ENCODE peak calls at places on chromosomes 12 and 14, in nine cellular contexts. D is right lobe of liver, L is NB4, B is GM12892, K is transverse colon, N is suprapubic skin, I is prostate gland, Z is A549, C is sigmoid colon. X is an unnamed sample.

GRCh38 chr14:71143391-71144290 is 236.4 kb downstream of the PCNX1 start:
- DNase-seq in B (no peak), C (no peak), K (no peak), N (no peak), I (no peak), L (peak; percentile 87), Z (peak; percentile 18), D (no peak), X (no peak)

GRCh38 chr12:10717410-10717809 is 5.7 kb downstream of the YBX3 start:
- DNase-seq in L (no peak), I (peak; percentile 19), K (no peak), N (no peak), C (no peak), Z (no peak), D (no peak), B (no peak), X (no peak)

GRCh38 chr12:32549675-32550079 is 129.4 kb upstream of the DNM1L start:
- DNase-seq in I (no peak), D (no peak), L (no peak), B (no peak), C (no peak), N (no peak), Z (no peak), K (no peak), X (peak; percentile 37)

GRCh38 chr12:133081408-133081806 is 684 bp downstream of the ZNF140 start:
- DNase-seq in I (no peak), D (no peak), N (no peak), C (no peak), B (no peak), Z (no peak), K (peak; percentile 9), L (peak; percentile 36), X (no peak)

GRCh38 chr12:15118946-15119345 is 102.3 kb downstream of the RERG start:
- DNase-seq in B (no peak), N (no peak), Z (no peak), D (no peak), I (no peak), L (no peak), K (no peak), C (no peak), X (no peak)

GRCh38 chr12:11922361-11922760 is 148.4 kb upstream of the BCL2L14 start:
- DNase-seq in I (no peak), K (no peak), D (no peak), L (no peak), C (no peak), N (no peak), Z (no peak), B (no peak), X (no peak)

GRCh38 chr12:131088701-131089525 is 135.2 kb downstream of the ADGRD1 start:
- DNase-seq in D (no peak), N (no peak), K (no peak), L (no peak), C (peak; percentile 54), B (no peak), I (no peak), Z (no peak), X (no peak)

GRCh38 chr12:53057816-53058500 is 8.1 kb downstream of the TNS2 start:
- DNase-seq in C (peak; percentile 72), Z (no peak), L (no peak), D (no peak), B (no peak), I (no peak), K (no peak), N (peak; percentile 64), X (peak; percentile 49)

GRCh38 chr12:114815157-114815556 is 131.2 kb upstream of the TBX3 start:
- DNase-seq in K (no peak), B (no peak), Z (no peak), D (no peak), C (no peak), N (no peak), I (no peak), L (no peak), X (no peak)

GRCh38 chr12:24890048-24890447 is 58.9 kb downstream of the BCAT1 start:
- DNase-seq in I (no peak), K (no peak), N (no peak), C (no peak), L (no peak), Z (no peak), D (no peak), B (no peak), X (no peak)

GRCh38 chr14:53953002-53953827 is 3.4 kb downstream of the BMP4 start:
- DNase-seq in N (peak; percentile 89), Z (peak; percentile 64), L (no peak), D (peak; percentile 92), I (peak; percentile 83), K (peak; percentile 78), B (no peak), C (peak; percentile 94), X (peak; percentile 92)

GRCh38 chr12:87806310-87806709 is 222.9 kb downstream of the C12orf50 start:
- DNase-seq in N (no peak), L (no peak), I (no peak), B (no peak), K (no peak), D (no peak), Z (peak; percentile 50), C (no peak), X (no peak)

DNA sequence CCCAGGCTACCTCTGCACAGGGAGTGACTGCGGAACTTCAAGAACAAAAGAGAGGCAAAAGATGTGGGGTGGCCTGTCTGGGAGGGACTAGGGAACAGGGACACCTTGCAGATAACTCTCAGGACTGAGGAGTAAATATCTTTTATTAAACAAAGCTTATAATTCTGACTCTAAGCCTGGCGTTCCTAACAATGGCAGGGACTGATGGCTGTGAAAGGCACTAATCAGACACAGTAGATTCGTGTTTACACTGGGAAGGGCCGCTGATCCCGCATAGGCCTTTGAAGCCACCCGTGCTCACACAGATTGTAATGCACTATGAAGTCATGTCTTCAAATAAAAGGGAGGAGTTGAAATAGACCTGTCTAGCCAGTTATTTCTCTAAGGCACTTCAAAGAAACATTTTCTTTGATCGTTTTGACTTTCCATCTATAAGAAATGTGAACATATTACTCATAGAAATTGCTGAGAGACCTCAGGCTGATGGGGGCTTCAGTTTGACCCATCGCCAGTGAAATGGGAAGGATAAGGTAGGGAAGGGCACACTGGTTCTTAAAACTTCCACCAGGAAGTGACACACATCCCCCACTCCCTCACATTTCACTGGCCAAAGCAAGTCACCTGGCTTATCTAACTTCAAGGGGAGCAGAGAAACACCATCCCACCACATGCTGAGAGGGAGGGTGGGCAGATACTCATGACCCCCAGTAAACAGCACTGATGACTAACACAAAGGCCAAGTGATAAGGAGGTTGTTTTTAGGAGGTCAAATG is 91.3 kb upstream of the EEA1 start:
- DNase-seq in N (no peak), L (no peak), I (peak; percentile 82), D (no peak), B (no peak), C (no peak), Z (no peak), K (peak; percentile 84), X (no peak)
- TF ChIP-seq POLR2A in N (no peak), L (no peak), I (no peak), D (no peak), B (no peak), C (no peak), Z (no peak), K (no peak), X (no peak)

DNA sequence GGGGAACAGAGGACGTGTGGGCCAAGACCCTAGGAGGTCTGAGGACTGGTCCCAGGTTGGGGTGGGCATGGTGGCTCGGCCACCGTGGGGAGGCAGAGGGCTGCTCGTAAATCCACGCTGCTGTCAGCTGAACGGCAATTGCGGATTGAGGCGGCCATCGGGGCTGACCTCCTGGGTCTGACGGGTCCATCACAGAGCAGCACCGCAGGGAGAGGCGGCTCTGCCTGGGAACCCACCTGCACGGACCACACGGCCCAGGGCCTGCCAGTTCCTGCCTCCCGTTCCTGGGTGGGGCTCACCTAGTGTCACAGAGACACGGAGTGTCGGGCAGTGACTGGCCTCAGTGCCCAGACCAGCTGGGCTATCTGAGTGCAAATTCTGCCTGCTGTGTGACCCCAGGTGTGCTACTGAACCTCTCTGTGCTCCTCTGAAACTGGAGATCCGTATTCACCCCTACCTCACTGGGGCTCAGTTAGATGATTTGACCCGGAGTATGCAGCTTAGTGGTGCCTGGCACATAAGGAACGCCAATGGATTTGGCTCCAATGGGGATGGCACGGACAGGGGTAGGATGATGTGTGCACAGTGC is 53.1 kb downstream of the KIF26A start:
- DNase-seq in B (no peak), D (no peak), C (no peak), Z (no peak), N (no peak), L (no peak), K (no peak), I (no peak), X (no peak)
- TF ChIP-seq POLR2A in B (no peak), D (no peak), C (no peak), Z (no peak), N (no peak), L (no peak), K (no peak), I (no peak), X (no peak)

DNA sequence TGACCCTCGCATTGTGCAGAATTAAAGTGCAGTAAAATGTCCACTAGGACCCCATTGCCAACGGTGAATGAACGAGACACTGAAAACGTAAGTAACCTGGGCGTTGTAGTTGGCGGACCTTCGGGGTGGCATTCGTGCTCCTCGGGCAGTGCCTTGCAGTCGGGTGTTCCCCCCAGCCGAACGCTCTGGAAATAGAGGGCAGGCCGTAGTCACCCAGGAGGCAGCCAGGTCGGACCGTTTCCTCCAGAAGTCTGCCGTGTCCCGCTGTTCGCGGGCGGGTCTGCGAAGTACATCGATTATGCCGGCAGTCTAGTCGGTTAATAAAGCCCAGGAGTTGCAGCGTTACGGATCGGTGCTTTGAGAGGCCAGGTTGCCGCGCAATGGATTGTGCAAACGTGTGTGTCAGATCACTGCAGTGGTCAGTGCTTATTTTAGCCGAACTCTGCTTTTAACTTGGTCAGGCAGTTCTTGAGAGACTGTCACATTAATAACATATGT is 828 bp downstream of the MARK3 start:
- DNase-seq in N (peak; percentile 70), C (peak; percentile 68), L (peak; percentile 62), D (peak; percentile 49), K (peak; percentile 50), I (peak; percentile 19), Z (no peak), B (no peak), X (peak; percentile 49)
- TF ChIP-seq POLR2A in N (no peak), C (no peak), L (no peak), D (no peak), K (no peak), I (no peak), Z (no peak), B (no peak), X (no peak)

GRCh38 chr14:75278422-75279152 is at the start of gene FOS:
- DNase-seq in B (peak; percentile 97), L (peak; percentile 91), C (peak; percentile 98), Z (peak; percentile 96), N (peak; percentile 97), I (peak; percentile 92), K (peak; percentile 93), D (peak; percentile 91), X (peak; percentile 94)

GRCh38 chr14:75279739-75280447 is 1.3 kb downstream of the FOS start:
- DNase-seq in Z (no peak), K (peak; percentile 64), L (no peak), B (no peak), N (peak; percentile 87), D (no peak), I (no peak), C (peak; percentile 82), X (no peak)

GRCh38 chr14:75277796-75278421 is 719 bp upstream of the FOS start:
- DNase-seq in C (no peak), I (no peak), Z (no peak), D (no peak), L (peak; percentile 61), N (no peak), B (no peak), K (no peak), X (no peak)

GRCh38 chr14:75280448-75280830 is 1.8 kb downstream of the FOS start:
- DNase-seq in Z (no peak), L (no peak), I (no peak), K (no peak), C (peak; percentile 64), D (no peak), N (no peak), B (no peak), X (no peak)

GRCh38 chr14:75279153-75279738 is 618 bp downstream of the FOS start:
- DNase-seq in B (peak; percentile 23), C (peak; percentile 94), Z (peak; percentile 47), N (peak; percentile 86), D (peak; percentile 75), K (peak; percentile 77), I (peak; percentile 54), L (peak; percentile 56), X (peak; percentile 87)
- TF ChIP-seq POLR2A in B (no peak), C (no peak), Z (no peak), N (no peak), D (no peak), K (no peak), I (peak; percentile 37), L (no peak), X (no peak)

X was measured in heart left ventricle.